ENCODE peak calls at places on chromosomes 2 and 18, in five cellular contexts. K is K562, R is GM12892, A is stomach, U is adrenal gland. B is an unnamed sample.

GRCh38 chr18:59276047-59276446 is 2.8 kb upstream of the RAX start:
- DNase-seq in K (no peak), R (no peak), A (no peak), U (no peak), B (no peak)

GRCh38 chr2:168751104-168751768 is 51.2 kb upstream of the NOSTRIN start:
- DNase-seq in K (no peak), R (no peak), A (no peak), U (no peak), B (no peak)

GRCh38 chr2:232338759-232339106 is 39.8 kb upstream of the ALPP start:
- DNase-seq in K (no peak), R (no peak), A (no peak), U (no peak), B (no peak)

GRCh38 chr2:100703213-100703612 is 116.7 kb upstream of the NPAS2 start:
- DNase-seq in K (no peak), R (no peak), A (no peak), U (no peak), B (peak; percentile 55)

GRCh38 chr18:60893331-60894114 is 439.7 kb upstream of the CDH20 start:
- DNase-seq in K (no peak), R (no peak), A (no peak), U (no peak), B (no peak)

GRCh38 chr2:211455225-211455841 is 898.9 kb downstream of the CPS1 start:
- DNase-seq in K (peak; percentile 23), R (peak; percentile 0), A (peak; percentile 34), U (peak; percentile 13), B (no peak)

GRCh38 chr2:24816884-24817283 is 23.7 kb downstream of the CENPO start:
- DNase-seq in K (no peak), R (no peak), A (no peak), U (peak; percentile 55), B (no peak)

GRCh38 chr2:76169289-76169688 is 458.6 kb upstream of the GCFC2 start:
- DNase-seq in K (no peak), R (no peak), A (no peak), U (no peak), B (no peak)

GRCh38 chr2:100647709-100648108 is 84.9 kb downstream of the PDCL3 start:
- DNase-seq in K (peak; percentile 27), R (no peak), A (no peak), U (no peak), B (no peak)

GRCh38 chr18:939167-939566 is 34.5 kb downstream of the ADCYAP1 start:
- DNase-seq in K (no peak), R (no peak), A (no peak), U (no peak), B (no peak)

GRCh38 chr2:55175254-55176093 is 56.6 kb downstream of the CLHC1 start:
- DNase-seq in K (peak; percentile 65), R (no peak), A (no peak), U (no peak), B (no peak)

GRCh38 chr2:219081701-219082331 is 21.1 kb upstream of the IHH start:
- DNase-seq in K (no peak), R (no peak), A (no peak), U (no peak), B (no peak)

GRCh38 chr2:125004091-125004800 is 979.2 kb downstream of the CNTNAP5 start:
- DNase-seq in K (no peak), R (no peak), A (no peak), U (no peak), B (no peak)

GRCh38 chr2:71003396-71003795 is 8.7 kb upstream of the TEX261 start:
- DNase-seq in K (no peak), R (no peak), A (no peak), U (no peak), B (no peak)

GRCh38 chr2:206556357-206556949 is 85.8 kb upstream of the FAM237A start:
- DNase-seq in K (peak; percentile 14), R (no peak), A (no peak), U (no peak), B (no peak)

GRCh38 chr2:135531231-135532197 is at the start of gene R3HDM1:
- DNase-seq in K (peak; percentile 96), R (peak; percentile 75), A (peak; percentile 98), U (peak; percentile 99), B (peak; percentile 100)
- TF ChIP-seq POLR2A in K (peak; percentile 78), R (peak; percentile 48), A (no peak), U (no peak), B (no peak)

GRCh38 chr2:48693066-48693465 is 62.5 kb downstream of the LHCGR start:
- DNase-seq in K (no peak), R (no peak), A (no peak), U (no peak), B (no peak)
- TF ChIP-seq POLR2A in K (no peak), R (no peak), A (no peak), U (no peak), B (no peak)

GRCh38 chr2:37324786-37325624 is at the start of gene PRKD3:
- DNase-seq in K (peak; percentile 85), R (peak; percentile 63), A (peak; percentile 80), U (peak; percentile 64), B (no peak)
- TF ChIP-seq POLR2A in K (peak; percentile 69), R (no peak), A (no peak), U (no peak), B (peak; percentile 13)

GRCh38 chr2:226790436-226790835 is 9.2 kb downstream of the IRS1 start:
- DNase-seq in K (no peak), R (no peak), A (no peak), U (peak; percentile 37), B (no peak)

GRCh38 chr2:226792155-226792871 is 7.3 kb downstream of the IRS1 start:
- DNase-seq in K (no peak), R (no peak), A (no peak), U (no peak), B (no peak)

GRCh38 chr2:226790006-226790405 is 9.6 kb downstream of the IRS1 start:
- DNase-seq in K (no peak), R (no peak), A (no peak), U (peak; percentile 77), B (no peak)

GRCh38 chr2:226791056-226791486 is 8.5 kb downstream of the IRS1 start:
- DNase-seq in K (no peak), R (no peak), A (no peak), U (peak; percentile 49), B (peak; percentile 90)

DNA sequence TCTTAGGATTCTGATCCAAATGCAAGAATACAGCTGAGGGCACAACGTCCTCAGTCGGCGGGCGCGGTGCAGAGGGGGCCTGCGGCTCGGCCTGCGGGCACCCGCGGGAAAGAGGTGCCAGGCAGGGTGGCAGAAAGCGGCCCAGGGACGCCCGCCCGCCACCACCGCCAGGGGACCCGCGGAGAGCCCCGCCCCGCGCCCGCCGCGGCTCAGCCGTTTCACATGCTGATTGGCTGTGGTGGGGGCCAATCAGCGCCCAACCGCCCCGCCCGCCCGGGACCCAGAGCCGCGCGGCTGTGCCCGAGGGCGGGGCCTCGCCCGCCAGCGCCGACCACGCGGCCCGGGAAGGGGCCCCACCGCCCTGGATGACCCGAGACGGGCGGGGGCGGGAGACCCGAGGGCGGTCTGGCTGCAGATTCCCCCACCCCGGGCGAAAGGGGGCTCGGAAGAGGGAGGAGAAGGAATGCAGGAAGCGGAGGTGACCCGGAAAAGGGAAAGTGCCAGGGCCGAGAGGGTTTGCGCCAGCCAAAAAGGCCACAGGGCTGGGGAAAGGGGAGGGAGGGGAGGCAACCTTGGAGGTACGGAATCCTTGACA is 8.0 kb downstream of the IRS1 start:
- DNase-seq in K (peak; percentile 97), R (peak; percentile 98), A (peak; percentile 92), U (peak; percentile 94), B (no peak)
- TF ChIP-seq POLR2A in K (peak; percentile 66), R (peak; percentile 57), A (no peak), U (peak; percentile 54), B (peak; percentile 55)

GRCh38 chr2:159797468-159798375 is at the start of gene CD302:
- DNase-seq in K (peak; percentile 38), R (peak; percentile 53), A (peak; percentile 58), U (peak; percentile 80), B (no peak)
- TF ChIP-seq POLR2A in K (no peak), R (peak; percentile 64), A (no peak), U (no peak), B (no peak)

GRCh38 chr2:121505005-121505404 is 25.7 kb upstream of the RNU4ATAC start:
- DNase-seq in K (no peak), R (no peak), A (no peak), U (no peak), B (no peak)

GRCh38 chr2:121506187-121506586 is 24.5 kb upstream of the RNU4ATAC start:
- DNase-seq in K (no peak), R (no peak), A (no peak), U (no peak), B (no peak)

GRCh38 chr2:121502781-121503180 is 27.9 kb upstream of the RNU4ATAC start:
- DNase-seq in K (no peak), R (no peak), A (no peak), U (no peak), B (no peak)

GRCh38 chr2:121504316-121504715 is 26.4 kb upstream of the RNU4ATAC start:
- DNase-seq in K (no peak), R (no peak), A (no peak), U (no peak), B (no peak)

GRCh38 chr2:121506621-121507020 is 24.1 kb upstream of the RNU4ATAC start:
- DNase-seq in K (no peak), R (no peak), A (no peak), U (no peak), B (no peak)
- TF ChIP-seq POLR2A in K (no peak), R (no peak), A (no peak), U (no peak), B (no peak)

B was measured in vagina.